ENCODE peak calls at places on chromosomes 13 and 19, in four cellular contexts. I is HFF-Myc, O is PC-3, A is AG10803. K is an unnamed sample.
A peak's percentile ranks its signal among the peaks of the same experiment; 100 is the strongest.

GRCh38 chr13:99018418-99019180 is 40.7 kb upstream of the DOCK9 start:
- DNase-seq in O (peak; percentile 35), A (peak; percentile 79), I (no peak), K (no peak)

GRCh38 chr13:97043302-97043701 is 49.0 kb upstream of the OXGR1 start:
- DNase-seq in A (peak; percentile 85), O (no peak), I (peak; percentile 46), K (no peak)

GRCh38 chr19:8571006-8571411 is 6.2 kb downstream of the MYO1F start:
- DNase-seq in I (no peak), A (peak; percentile 66), O (peak; percentile 87), K (no peak)

GRCh38 chr19:1825909-1826556 is 14.0 kb upstream of the ATP8B3 start:
- DNase-seq in A (peak; percentile 52), I (no peak), O (peak; percentile 67), K (peak; percentile 90)

GRCh38 chr13:46181799-46182490 is at the start of gene LCP1:
- DNase-seq in I (no peak), A (no peak), O (peak; percentile 83), K (peak; percentile 75)

GRCh38 chr13:58994778-58995177 is 1169.0 kb downstream of the DIAPH3 start:
- DNase-seq in I (no peak), A (no peak), O (peak; percentile 2), K (no peak)

GRCh38 chr19:1521636-1522035 is 2.2 kb upstream of the PLK5 start:
- DNase-seq in I (no peak), O (no peak), A (no peak), K (no peak)

GRCh38 chr13:28173793-28174192 is 35.4 kb downstream of the PAN3 start:
- DNase-seq in O (peak; percentile 76), I (no peak), A (no peak), K (no peak)

GRCh38 chr19:13014101-13014920 is 19.0 kb downstream of the NFIX start:
- DNase-seq in A (peak; percentile 42), O (peak; percentile 76), I (no peak), K (no peak)

GRCh38 chr19:4057913-4058695 is 8.6 kb downstream of the ZBTB7A start:
- DNase-seq in O (peak; percentile 77), A (peak; percentile 91), I (peak; percentile 68), K (no peak)

GRCh38 chr13:34361528-34361927 is 543.6 kb downstream of the RFC3 start:
- DNase-seq in I (peak; percentile 41), A (peak; percentile 91), O (peak; percentile 47), K (no peak)

GRCh38 chr19:50894478-50895356 is 16.5 kb downstream of the KLK4 start:
- DNase-seq in A (no peak), O (no peak), I (no peak), K (no peak)

GRCh38 chr13:76732367-76732766 is 153.8 kb downstream of the KCTD12 start:
- DNase-seq in I (no peak), O (no peak), A (no peak), K (no peak)

GRCh38 chr19:35013820-35014754 is 14.0 kb downstream of the GRAMD1A start:
- DNase-seq in O (no peak), I (no peak), A (no peak), K (no peak)

GRCh38 chr13:93259527-93260080 is 33.0 kb downstream of the GPC6 start:
- DNase-seq in I (no peak), O (no peak), A (no peak), K (no peak)

GRCh38 chr19:34319785-34320184 is 45.2 kb upstream of the GPI start:
- DNase-seq in I (no peak), A (no peak), O (no peak), K (no peak)

GRCh38 chr13:72290962-72291681 is 424.1 kb upstream of the DACH1 start:
- DNase-seq in I (no peak), O (peak; percentile 81), A (peak; percentile 81), K (no peak)

GRCh38 chr13:95641961-95642621 is 2.4 kb downstream of the DZIP1 start:
- DNase-seq in O (no peak), I (no peak), A (peak; percentile 60), K (peak; percentile 19)

DNA sequence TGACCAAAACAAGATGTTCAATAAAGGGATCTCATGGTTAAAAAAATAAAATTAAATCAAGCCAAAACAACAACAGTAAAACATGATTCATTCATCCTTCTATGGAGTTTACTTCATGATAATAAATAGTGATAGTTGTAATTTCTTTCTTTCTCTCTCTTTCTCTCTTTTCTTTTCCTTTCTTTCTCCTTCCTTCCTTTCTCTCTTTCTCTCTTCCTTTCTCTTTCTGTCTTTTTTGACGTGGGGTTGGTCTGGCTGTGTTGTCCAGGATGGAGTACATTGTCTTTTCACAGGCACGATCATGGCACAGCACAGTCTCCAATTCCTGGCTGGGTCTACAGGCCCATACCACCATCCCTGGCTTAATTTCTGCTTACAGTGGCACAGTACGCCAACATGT is 29.1 kb upstream of the PCCA start:
- DNase-seq in O (no peak), I (no peak), A (no peak), K (no peak)
- TF ChIP-seq CTCF in O (no peak), I (no peak), A (no peak), K (no peak)

GRCh38 chr19:19384486-19384885 is 21.0 kb upstream of the GATAD2A start:
- DNase-seq in I (no peak), A (no peak), O (no peak), K (no peak)

GRCh38 chr19:19387108-19387507 is 18.4 kb upstream of the GATAD2A start:
- DNase-seq in O (no peak), A (no peak), I (no peak), K (no peak)

GRCh38 chr19:19385131-19385899 is 20.2 kb upstream of the GATAD2A start:
- DNase-seq in A (peak; percentile 100), O (peak; percentile 99), I (peak; percentile 98), K (peak; percentile 98)

GRCh38 chr19:19385900-19386339 is 19.6 kb upstream of the GATAD2A start:
- DNase-seq in A (no peak), O (no peak), I (no peak), K (no peak)

GRCh38 chr19:19386373-19386869 is 19.1 kb upstream of the GATAD2A start:
- DNase-seq in A (no peak), I (no peak), O (no peak), K (no peak)
- TF ChIP-seq CTCF in A (peak; percentile 20), I (peak; percentile 38), O (peak; percentile 38), K (peak; percentile 26)

DNA sequence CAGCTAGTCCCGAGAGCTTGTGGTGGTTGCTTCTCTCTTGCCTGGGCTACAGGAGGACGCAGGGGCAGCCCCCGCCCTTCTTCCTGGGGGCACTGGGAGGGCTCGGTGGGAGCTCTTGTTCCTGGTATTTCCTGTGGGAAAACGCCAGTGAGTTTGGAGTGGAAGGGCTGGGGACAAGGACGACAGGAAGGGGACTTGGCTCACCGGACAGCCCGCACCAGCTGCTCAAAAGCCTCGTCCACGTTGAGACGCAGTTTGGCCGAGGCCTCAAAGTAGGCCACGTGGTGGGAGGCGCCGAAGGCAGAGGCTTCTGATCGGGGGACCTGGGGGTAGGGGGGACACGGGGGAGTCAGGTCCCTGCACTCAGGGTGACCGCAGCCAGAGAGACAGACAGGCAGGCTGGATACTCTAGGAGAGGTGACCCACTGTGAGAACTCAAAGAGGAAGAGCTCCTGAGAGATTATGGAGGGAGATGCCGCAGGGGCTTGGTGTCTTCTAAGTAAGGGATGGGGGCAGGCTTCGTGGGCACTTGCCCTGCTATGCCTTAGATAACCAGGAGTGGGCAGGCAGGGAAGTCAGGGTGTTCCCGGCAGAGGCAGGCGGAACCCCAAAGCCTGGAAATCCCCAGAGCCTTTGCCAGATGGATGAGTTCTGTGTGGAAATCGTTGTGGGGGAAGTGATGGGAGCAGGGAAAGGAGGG is 4.3 kb downstream of the RRAS start:
- DNase-seq in I (no peak), O (no peak), A (peak; percentile 33), K (no peak)
- TF ChIP-seq CTCF in I (no peak), O (no peak), A (peak; percentile 19), K (no peak)

GRCh38 chr19:31232220-31232619 is 117.0 kb downstream of the TSHZ3 start:
- DNase-seq in O (no peak), I (peak; percentile 51), A (peak; percentile 48), K (no peak)
- TF ChIP-seq CTCF in O (no peak), I (peak; percentile 21), A (no peak), K (no peak)

DNA sequence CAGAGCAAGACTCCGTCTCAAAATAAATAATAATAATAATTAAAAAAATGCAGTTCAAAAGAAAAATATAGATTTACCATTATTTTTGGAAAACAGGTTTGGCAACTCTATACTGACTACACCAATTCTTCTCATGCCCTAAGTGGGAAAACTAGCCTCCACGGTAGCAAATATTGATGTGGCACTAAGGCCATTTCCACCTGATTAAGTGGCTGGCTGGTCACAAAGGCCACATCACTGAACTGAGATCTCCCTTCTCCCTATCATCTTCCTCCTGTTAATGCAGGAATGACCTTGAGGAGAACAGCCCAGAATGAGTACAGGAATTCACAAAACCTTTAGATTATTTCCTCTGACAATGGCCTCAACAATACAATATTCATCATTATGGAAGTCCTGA is 18.6 kb downstream of the ZNF814 start:
- DNase-seq in I (no peak), A (no peak), O (no peak), K (no peak)
- TF ChIP-seq CTCF in I (no peak), A (no peak), O (no peak), K (no peak)